ENCODE peak calls at places on chromosomes 16 and 17, in nine cellular contexts. One of them, this sample, is unnamed.

GRCh38 chr17:73465851-73466250 is 154.1 kb upstream of the CDC42EP4 start:
- DNase-seq in AG04450: no peak
- DNase-seq in Peyer's patch: no peak
- DNase-seq in kidney epithelial cell: no peak
- DNase-seq in CD4-positive, alpha-beta T cell: no peak
- DNase-seq in GM13976: no peak
- DNase-seq in AG09309: no peak
- DNase-seq in B cell: no peak
- DNase-seq in A673: peak; percentile 64
- DNase-seq in this sample: no peak

GRCh38 chr17:40542562-40543411 is 22.5 kb downstream of the CCR7 start:
- DNase-seq in kidney epithelial cell: no peak
- DNase-seq in GM13976: peak; percentile 78
- DNase-seq in AG04450: peak; percentile 92
- DNase-seq in A673: no peak
- DNase-seq in CD4-positive, alpha-beta T cell: peak; percentile 39
- DNase-seq in Peyer's patch: peak; percentile 83
- DNase-seq in B cell: no peak
- DNase-seq in AG09309: peak; percentile 84
- DNase-seq in this sample: peak; percentile 91

GRCh38 chr16:51763072-51763658 is 612.1 kb upstream of the SALL1 start:
- DNase-seq in CD4-positive, alpha-beta T cell: no peak
- DNase-seq in GM13976: no peak
- DNase-seq in A673: peak; percentile 52
- DNase-seq in Peyer's patch: no peak
- DNase-seq in AG09309: no peak
- DNase-seq in B cell: no peak
- DNase-seq in kidney epithelial cell: peak; percentile 19
- DNase-seq in AG04450: no peak
- DNase-seq in this sample: no peak

GRCh38 chr17:8140058-8140412 is 12.2 kb downstream of the PER1 start:
- DNase-seq in B cell: no peak
- DNase-seq in A673: no peak
- DNase-seq in kidney epithelial cell: no peak
- DNase-seq in Peyer's patch: peak; percentile 50
- DNase-seq in GM13976: no peak
- DNase-seq in AG09309: no peak
- DNase-seq in AG04450: no peak
- DNase-seq in CD4-positive, alpha-beta T cell: no peak
- DNase-seq in this sample: no peak

GRCh38 chr17:39170051-39170450 is 4.1 kb upstream of the ARL5C start:
- DNase-seq in B cell: no peak
- DNase-seq in GM13976: no peak
- DNase-seq in AG04450: no peak
- DNase-seq in A673: no peak
- DNase-seq in AG09309: no peak
- DNase-seq in kidney epithelial cell: no peak
- DNase-seq in Peyer's patch: no peak
- DNase-seq in CD4-positive, alpha-beta T cell: no peak
- DNase-seq in this sample: no peak

GRCh38 chr16:80197790-80198201 is 343.0 kb upstream of the DYNLRB2 start:
- DNase-seq in kidney epithelial cell: peak; percentile 42
- DNase-seq in B cell: no peak
- DNase-seq in AG04450: peak; percentile 81
- DNase-seq in AG09309: peak; percentile 71
- DNase-seq in CD4-positive, alpha-beta T cell: no peak
- DNase-seq in Peyer's patch: no peak
- DNase-seq in GM13976: no peak
- DNase-seq in A673: no peak
- DNase-seq in this sample: no peak

GRCh38 chr17:78357177-78357586 is 2.7 kb downstream of the SOCS3 start:
- DNase-seq in B cell: no peak
- DNase-seq in Peyer's patch: no peak
- DNase-seq in kidney epithelial cell: no peak
- DNase-seq in AG09309: no peak
- DNase-seq in CD4-positive, alpha-beta T cell: no peak
- DNase-seq in A673: no peak
- DNase-seq in GM13976: no peak
- DNase-seq in AG04450: no peak
- DNase-seq in this sample: no peak

GRCh38 chr17:36197389-36197708 is 791 bp upstream of the CCL3L1 start:
- DNase-seq in kidney epithelial cell: no peak
- DNase-seq in B cell: no peak
- DNase-seq in Peyer's patch: no peak
- DNase-seq in GM13976: no peak
- DNase-seq in CD4-positive, alpha-beta T cell: no peak
- DNase-seq in AG04450: no peak
- DNase-seq in A673: no peak
- DNase-seq in AG09309: no peak
- DNase-seq in this sample: no peak

GRCh38 chr16:78984887-78985464 is 615.6 kb downstream of the MAF start:
- DNase-seq in AG09309: no peak
- DNase-seq in Peyer's patch: no peak
- DNase-seq in GM13976: no peak
- DNase-seq in AG04450: no peak
- DNase-seq in kidney epithelial cell: no peak
- DNase-seq in CD4-positive, alpha-beta T cell: no peak
- DNase-seq in A673: peak; percentile 24
- DNase-seq in B cell: no peak
- DNase-seq in this sample: no peak

GRCh38 chr17:29573558-29573870 is 5.0 kb downstream of the TP53I13 start:
- DNase-seq in A673: no peak
- DNase-seq in AG04450: no peak
- DNase-seq in kidney epithelial cell: no peak
- DNase-seq in AG09309: no peak
- DNase-seq in B cell: no peak
- DNase-seq in GM13976: no peak
- DNase-seq in Peyer's patch: peak; percentile 45
- DNase-seq in CD4-positive, alpha-beta T cell: no peak
- DNase-seq in this sample: no peak

GRCh38 chr17:10631048-10631700 is 25.9 kb downstream of the MYH3 start:
- DNase-seq in Peyer's patch: peak; percentile 62
- DNase-seq in CD4-positive, alpha-beta T cell: peak; percentile 7
- DNase-seq in A673: peak; percentile 57
- DNase-seq in AG09309: no peak
- DNase-seq in GM13976: peak; percentile 66
- DNase-seq in kidney epithelial cell: no peak
- DNase-seq in AG04450: no peak
- DNase-seq in B cell: peak; percentile 52
- DNase-seq in this sample: peak; percentile 16

GRCh38 chr17:65287040-65287439 is 149.9 kb downstream of the RGS9 start:
- DNase-seq in AG04450: no peak
- DNase-seq in kidney epithelial cell: no peak
- DNase-seq in A673: no peak
- DNase-seq in GM13976: no peak
- DNase-seq in AG09309: no peak
- DNase-seq in CD4-positive, alpha-beta T cell: no peak
- DNase-seq in Peyer's patch: no peak
- DNase-seq in B cell: no peak
- DNase-seq in this sample: no peak

DNA sequence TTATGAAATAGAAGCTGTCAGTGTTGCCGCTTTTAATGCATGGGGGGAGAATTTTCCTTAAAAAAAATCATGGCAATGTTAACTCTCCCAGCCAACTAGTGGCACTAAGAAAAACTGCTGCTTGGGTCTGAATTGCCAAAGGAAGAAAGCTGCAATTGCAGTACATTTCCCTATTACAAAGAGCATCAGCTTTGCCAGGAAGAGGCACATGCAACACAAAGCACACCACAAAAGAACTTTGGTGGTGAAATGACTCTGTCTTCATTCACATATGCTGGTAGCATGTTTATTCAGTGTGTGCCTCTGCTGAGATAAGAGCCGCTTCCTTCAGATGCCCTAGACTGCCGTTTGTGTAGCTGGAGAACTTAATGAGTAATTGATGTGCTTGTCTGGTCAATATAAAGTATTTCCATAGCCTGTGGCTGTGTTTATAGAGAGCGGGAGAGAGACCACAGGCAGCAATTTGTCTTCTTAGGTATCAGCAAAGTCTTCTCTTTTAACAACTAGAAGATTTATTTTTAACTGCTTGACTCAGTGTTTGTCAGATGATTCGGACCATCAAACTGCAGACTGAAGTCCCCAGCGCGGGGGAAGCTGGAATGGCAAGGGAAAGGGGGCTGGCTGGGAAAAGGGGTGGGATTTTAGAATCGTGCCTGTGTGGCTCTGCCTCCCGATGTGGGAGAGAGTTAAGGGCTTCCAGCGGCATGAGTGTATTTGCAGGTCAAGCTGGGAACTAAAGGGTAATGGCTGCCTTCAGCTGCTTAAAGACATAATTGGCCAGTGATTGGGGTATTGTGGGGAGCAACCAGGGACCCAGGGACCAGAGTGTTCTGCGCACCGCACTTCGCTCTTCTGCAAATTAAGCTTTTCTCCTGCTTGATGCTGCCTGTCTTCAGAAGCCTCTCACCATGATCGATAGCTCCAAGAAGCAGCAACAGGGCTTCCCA is 115.2 kb downstream of the MRTFB start:
- DNase-seq in GM13976: no peak
- DNase-seq in A673: peak; percentile 25
- DNase-seq in CD4-positive, alpha-beta T cell: no peak
- DNase-seq in AG04450: peak; percentile 36
- DNase-seq in AG09309: peak; percentile 58
- DNase-seq in Peyer's patch: no peak
- DNase-seq in kidney epithelial cell: peak; percentile 56
- DNase-seq in B cell: no peak
- DNase-seq in this sample: peak; percentile 20
- TF ChIP-seq CTCF in GM13976: no peak
- TF ChIP-seq CTCF in A673: peak; percentile 48
- TF ChIP-seq CTCF in CD4-positive, alpha-beta T cell: peak; percentile 21
- TF ChIP-seq CTCF in AG04450: peak; percentile 69
- TF ChIP-seq CTCF in AG09309: peak; percentile 67
- TF ChIP-seq CTCF in Peyer's patch: peak; percentile 18
- TF ChIP-seq CTCF in kidney epithelial cell: peak; percentile 57
- TF ChIP-seq CTCF in B cell: no peak
- TF ChIP-seq CTCF in this sample: no peak

DNA sequence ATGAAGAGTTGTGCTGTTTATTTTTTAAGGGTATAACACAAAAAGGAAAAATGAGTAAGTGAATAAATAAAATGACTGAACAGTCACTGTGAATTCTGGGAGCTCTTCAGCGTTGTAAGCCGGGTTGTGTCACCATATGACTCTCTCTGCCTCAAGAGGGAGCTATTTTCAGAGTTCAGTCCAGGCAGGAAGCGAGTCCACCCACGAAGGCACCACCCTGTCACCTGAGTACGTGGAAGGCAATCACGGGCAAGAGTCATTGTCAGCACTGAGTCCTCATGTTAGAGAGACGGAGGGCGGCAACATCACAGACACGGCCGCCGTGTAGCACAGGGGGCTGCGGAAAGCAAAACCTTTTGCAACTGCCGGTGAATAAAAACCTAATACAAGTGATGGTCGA is 227.6 kb downstream of the UTP18 start:
- DNase-seq in B cell: no peak
- DNase-seq in AG04450: no peak
- DNase-seq in Peyer's patch: no peak
- DNase-seq in AG09309: no peak
- DNase-seq in GM13976: no peak
- DNase-seq in CD4-positive, alpha-beta T cell: peak; percentile 14
- DNase-seq in kidney epithelial cell: no peak
- DNase-seq in A673: peak; percentile 37
- DNase-seq in this sample: peak; percentile 41
- TF ChIP-seq CTCF in B cell: no peak
- TF ChIP-seq CTCF in AG04450: no peak
- TF ChIP-seq CTCF in Peyer's patch: no peak
- TF ChIP-seq CTCF in AG09309: no peak
- TF ChIP-seq CTCF in GM13976: no peak
- TF ChIP-seq CTCF in CD4-positive, alpha-beta T cell: no peak
- TF ChIP-seq CTCF in kidney epithelial cell: peak; percentile 3
- TF ChIP-seq CTCF in A673: peak; percentile 63
- TF ChIP-seq CTCF in this sample: peak; percentile 25

DNA sequence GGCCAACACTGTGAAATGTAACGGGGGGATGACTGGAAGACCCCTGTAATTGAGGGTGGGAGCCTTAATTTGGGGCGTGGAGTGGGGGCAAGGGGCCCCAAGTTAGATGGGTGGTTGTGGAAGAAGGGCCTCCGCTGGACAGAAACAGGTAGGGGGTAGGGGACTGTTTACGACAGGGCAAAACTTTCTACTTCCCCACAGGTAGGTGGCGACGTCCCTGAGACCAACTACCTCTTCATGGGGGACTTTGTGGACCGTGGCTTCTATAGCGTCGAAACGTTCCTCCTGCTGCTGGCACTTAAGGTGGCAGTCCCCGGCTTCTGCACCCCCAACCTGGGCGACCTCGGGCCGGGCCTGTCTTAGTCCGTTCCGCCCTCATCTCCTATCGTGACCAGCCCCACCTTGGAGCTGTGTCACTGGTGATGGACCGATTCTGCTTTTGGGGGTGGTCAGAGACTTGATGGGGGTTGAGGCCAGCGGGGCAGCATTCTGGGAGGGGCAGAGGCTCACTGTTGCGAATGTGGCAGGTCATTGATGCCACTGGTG is 6.8 kb downstream of the PPP4C start:
- DNase-seq in B cell: no peak
- DNase-seq in AG09309: no peak
- DNase-seq in GM13976: no peak
- DNase-seq in Peyer's patch: no peak
- DNase-seq in AG04450: no peak
- DNase-seq in A673: no peak
- DNase-seq in kidney epithelial cell: no peak
- DNase-seq in CD4-positive, alpha-beta T cell: no peak
- DNase-seq in this sample: no peak
- TF ChIP-seq CTCF in B cell: no peak
- TF ChIP-seq CTCF in AG09309: peak; percentile 24
- TF ChIP-seq CTCF in GM13976: peak; percentile 9
- TF ChIP-seq CTCF in Peyer's patch: no peak
- TF ChIP-seq CTCF in AG04450: peak; percentile 20
- TF ChIP-seq CTCF in A673: peak; percentile 24
- TF ChIP-seq CTCF in kidney epithelial cell: peak; percentile 17
- TF ChIP-seq CTCF in CD4-positive, alpha-beta T cell: no peak
- TF ChIP-seq CTCF in this sample: no peak

GRCh38 chr16:67404740-67405226 is 11.5 kb upstream of the TPPP3 start:
- DNase-seq in B cell: no peak
- DNase-seq in AG09309: no peak
- DNase-seq in kidney epithelial cell: peak; percentile 50
- DNase-seq in CD4-positive, alpha-beta T cell: no peak
- DNase-seq in Peyer's patch: peak; percentile 87
- DNase-seq in A673: no peak
- DNase-seq in AG04450: no peak
- DNase-seq in GM13976: no peak
- DNase-seq in this sample: no peak
- TF ChIP-seq CTCF in B cell: no peak
- TF ChIP-seq CTCF in AG09309: no peak
- TF ChIP-seq CTCF in kidney epithelial cell: no peak
- TF ChIP-seq CTCF in CD4-positive, alpha-beta T cell: no peak
- TF ChIP-seq CTCF in Peyer's patch: no peak
- TF ChIP-seq CTCF in A673: no peak
- TF ChIP-seq CTCF in AG04450: no peak
- TF ChIP-seq CTCF in GM13976: no peak
- TF ChIP-seq CTCF in this sample: no peak

This sample was measured in activated CD8-positive, alpha-beta T cell treated with anti-CD3 and anti-CD28 coated beads for 36 hours.